ENCODE peak calls at places on chromosome 12, in nine cellular contexts. H is stimulated activated CD8-positive, alpha-beta memory T cell treated with anti-CD3 and anti-CD28 coated beads, Interleukin-7, amount 100 ng/mL, for 4 hours; U is effector memory CD8-positive, alpha-beta T cell; I is left ventricle myocardium inferior; E is substantia nigra; C is HFF-Myc; Z is cardiac fibroblast; R is breast epithelium; D is stimulated activated naive CD8-positive, alpha-beta T cell treated with anti-CD3 and anti-CD28 coated beads, Interleukin-15, Interleukin-2, amounts not matched to agents 100 U/mL and 50 U/mL, for 24 hours. V is an unnamed sample.

GRCh38 chr12:76220980-76221379 is 127.2 kb downstream of the BBS10 start:
- DNase-seq in U (no peak), Z (peak), R (no peak), D (no peak), I (no peak), E (no peak), C (no peak), H (no peak), V (no peak)

GRCh38 chr12:102439391-102440108 is 40.8 kb downstream of the IGF1 start:
- DNase-seq in R (no peak), I (no peak), C (no peak), E (no peak), H (no peak), D (no peak), U (no peak), Z (no peak), V (no peak)

GRCh38 chr12:52660934-52661333 is 8.9 kb upstream of the KRT2 start:
- DNase-seq in U (no peak), Z (no peak), C (no peak), R (no peak), I (no peak), H (no peak), E (no peak), D (no peak), V (no peak)

GRCh38 chr12:71865166-71865713 is 25.7 kb downstream of the TBC1D15 start:
- DNase-seq in I (no peak), R (no peak), H (no peak), Z (peak), D (no peak), C (peak), U (no peak), E (no peak), V (no peak)

GRCh38 chr12:91276529-91276928 is 93.9 kb upstream of the DCN start:
- DNase-seq in Z (no peak), D (no peak), R (no peak), C (no peak), U (no peak), E (no peak), I (no peak), H (no peak), V (no peak)

GRCh38 chr12:45435945-45436710 is 220.2 kb downstream of the ANO6 start:
- DNase-seq in D (no peak), Z (no peak), I (no peak), C (no peak), E (peak), U (no peak), R (no peak), H (no peak), V (no peak)

GRCh38 chr12:127280393-127281275 is 986.3 kb upstream of the TMEM132C start:
- DNase-seq in E (peak), C (no peak), Z (no peak), R (no peak), U (peak), D (peak), H (peak), I (peak), V (no peak)

GRCh38 chr12:119592232-119592631 is 1.3 kb upstream of the TMEM233 start:
- DNase-seq in U (no peak), R (no peak), E (no peak), Z (peak), I (no peak), C (no peak), D (no peak), H (no peak), V (no peak)

GRCh38 chr12:109493938-109494337 is 16.5 kb downstream of the UBE3B start:
- DNase-seq in C (no peak), H (no peak), U (no peak), E (no peak), Z (no peak), I (no peak), R (no peak), D (no peak), V (no peak)

GRCh38 chr12:54144738-54145137 is 44.0 kb downstream of the SMUG1 start:
- DNase-seq in Z (no peak), U (no peak), E (no peak), D (no peak), I (no peak), H (no peak), R (no peak), C (no peak), V (no peak)

GRCh38 chr12:117526756-117527479 is 165.5 kb upstream of the NOS1 start:
- DNase-seq in E (no peak), R (no peak), U (no peak), I (no peak), H (no peak), C (no peak), Z (no peak), D (no peak), V (no peak)

GRCh38 chr12:69129564-69129963 is 109.8 kb upstream of the CPSF6 start:
- DNase-seq in Z (no peak), E (no peak), R (no peak), U (no peak), H (no peak), C (no peak), I (no peak), D (no peak), V (no peak)

GRCh38 chr12:128266559-128267245 is at the start of gene TMEM132C:
- DNase-seq in C (no peak), Z (no peak), H (no peak), U (no peak), E (no peak), R (no peak), I (no peak), D (no peak), V (no peak)

GRCh38 chr12:49641748-49642369 is 18.5 kb downstream of the PRPF40B start:
- DNase-seq in D (no peak), U (no peak), Z (no peak), H (no peak), C (no peak), R (no peak), I (no peak), E (no peak), V (no peak)

GRCh38 chr12:91098942-91099341 is 12.4 kb downstream of the LUM start:
- DNase-seq in Z (peak), R (no peak), C (peak), H (no peak), I (no peak), E (no peak), D (no peak), U (no peak), V (no peak)

GRCh38 chr12:92108651-92109050 is 37.0 kb downstream of the BTG1 start:
- DNase-seq in C (peak), R (no peak), U (no peak), D (no peak), I (no peak), Z (peak), E (no peak), H (no peak), V (no peak)

GRCh38 chr12:66241061-66242043 is 52.3 kb downstream of the IRAK3 start:
- DNase-seq in R (no peak), I (no peak), Z (peak), C (peak), H (no peak), U (no peak), E (no peak), D (no peak), V (no peak)

GRCh38 chr12:55619352-55620138 is 17.1 kb upstream of the OR10P1 start:
- DNase-seq in I (no peak), C (peak), Z (peak), D (peak), H (no peak), E (peak), R (no peak), U (peak), V (peak)

GRCh38 chr12:89267404-89267803 is 84.9 kb downstream of the DUSP6 start:
- DNase-seq in E (no peak), Z (no peak), I (no peak), R (no peak), C (no peak), D (no peak), H (no peak), U (no peak), V (no peak)

GRCh38 chr12:76080017-76080728 is 4.3 kb downstream of the NAP1L1 start:
- DNase-seq in C (no peak), D (no peak), I (no peak), U (no peak), H (no peak), E (no peak), R (no peak), Z (no peak), V (no peak)

GRCh38 chr12:95975491-95975890 is 20.7 kb downstream of the HAL start:
- DNase-seq in I (no peak), C (no peak), H (no peak), R (no peak), U (no peak), E (no peak), Z (no peak), D (no peak), V (no peak)

GRCh38 chr12:92030618-92031017 is 115.0 kb downstream of the BTG1 start:
- DNase-seq in U (peak), E (no peak), H (peak), R (no peak), D (peak), C (no peak), I (no peak), Z (peak), V (no peak)

GRCh38 chr12:72282721-72283120 is 10.6 kb downstream of the TRHDE start:
- DNase-seq in R (no peak), Z (peak), D (no peak), U (no peak), H (no peak), E (no peak), I (no peak), C (no peak), V (no peak)

GRCh38 chr12:117404940-117405339 is 43.5 kb upstream of the NOS1 start:
- DNase-seq in U (no peak), Z (no peak), D (no peak), R (no peak), I (no peak), C (no peak), E (no peak), H (no peak), V (no peak)

GRCh38 chr12:65741662-65742480 is 82.4 kb upstream of the HMGA2 start:
- DNase-seq in E (peak), C (no peak), I (peak), D (peak), H (peak), R (no peak), Z (peak), U (no peak), V (no peak)

GRCh38 chr12:50201987-50202521 is 34.9 kb upstream of the CERS5 start:
- DNase-seq in R (no peak), E (no peak), I (no peak), D (no peak), U (no peak), H (no peak), Z (peak), C (no peak), V (no peak)

GRCh38 chr12:39572551-39572950 is 47.1 kb downstream of the ABCD2 start:
- DNase-seq in I (no peak), D (no peak), C (no peak), H (no peak), U (no peak), Z (no peak), R (no peak), E (no peak), V (no peak)

GRCh38 chr12:10632226-10632625 is 18.8 kb upstream of the MAGOHB start:
- DNase-seq in I (no peak), C (no peak), R (no peak), Z (peak), H (no peak), E (no peak), U (no peak), D (no peak), V (no peak)

GRCh38 chr12:98736352-98737326 is 91.5 kb downstream of the APAF1 start:
- DNase-seq in E (no peak), D (no peak), I (no peak), H (no peak), Z (no peak), C (no peak), U (no peak), R (no peak), V (no peak)

GRCh38 chr12:26728205-26729050 is 104.6 kb downstream of the ITPR2 start:
- DNase-seq in H (no peak), R (no peak), I (no peak), U (no peak), Z (no peak), E (no peak), D (peak), C (no peak), V (no peak)

GRCh38 chr12:44078273-44078672 is 242.4 kb downstream of the TMEM117 start:
- DNase-seq in D (no peak), H (no peak), E (no peak), U (no peak), R (no peak), Z (peak), C (no peak), I (no peak), V (no peak)

GRCh38 chr12:69579029-69579428 is 6.2 kb upstream of the CCT2 start:
- DNase-seq in Z (no peak), H (no peak), I (no peak), R (no peak), U (no peak), D (no peak), E (no peak), C (no peak), V (no peak)

GRCh38 chr12:132044661-132045412 is 95.1 kb downstream of the EP400 start:
- DNase-seq in D (no peak), H (no peak), U (no peak), R (no peak), C (no peak), I (no peak), Z (no peak), E (no peak), V (no peak)

GRCh38 chr12:20822415-20822814 is 11.9 kb downstream of the SLCO1B3 start:
- DNase-seq in R (no peak), C (no peak), E (no peak), D (no peak), H (no peak), U (no peak), Z (no peak), I (no peak), V (no peak)

GRCh38 chr12:124551268-124552144 is 15.9 kb downstream of the NCOR2 start:
- DNase-seq in I (peak), Z (no peak), R (no peak), C (no peak), E (peak), D (no peak), H (no peak), U (no peak), V (no peak)

GRCh38 chr12:57836442-57837375 is 9.8 kb downstream of the CTDSP2 start:
- DNase-seq in D (peak), Z (peak), E (peak), U (peak), H (no peak), R (peak), C (peak), I (peak), V (no peak)

GRCh38 chr12:14554281-14555008 is 13.2 kb downstream of the PLBD1 start:
- DNase-seq in Z (peak), U (no peak), E (peak), I (peak), R (peak), H (no peak), C (no peak), D (no peak), V (no peak)

GRCh38 chr12:113757223-113758002 is 208.7 kb downstream of the RBM19 start:
- DNase-seq in R (no peak), D (no peak), E (no peak), H (no peak), C (no peak), I (no peak), U (no peak), Z (no peak), V (no peak)

GRCh38 chr12:80714055-80714454 is 2.7 kb upstream of the MYF5 start:
- DNase-seq in C (no peak), Z (peak), D (no peak), H (no peak), U (no peak), E (no peak), R (no peak), I (no peak), V (no peak)